ENCODE peak calls at places on chromosome 21, in four cellular contexts. M is fibroblast of lung, W is pancreas, B is IMR-90. Q is an unnamed sample.

GRCh38 chr21:43766734-43767497 is 9.2 kb downstream of the CSTB start:
- DNase-seq in M (no peak), B (no peak), W (no peak), Q (no peak)

GRCh38 chr21:38290809-38291208 is 34.0 kb downstream of the KCNJ15 start:
- DNase-seq in B (no peak), W (no peak), M (peak), Q (no peak)

GRCh38 chr21:37757631-37758376 is 158.5 kb downstream of the KCNJ6 start:
- DNase-seq in W (no peak), M (no peak), B (no peak), Q (no peak)

GRCh38 chr21:18030248-18030647 is 211.1 kb upstream of the C21orf91 start:
- DNase-seq in W (no peak), M (no peak), B (no peak), Q (no peak)

GRCh38 chr21:36860736-36861594 is 105.5 kb downstream of the HLCS start:
- DNase-seq in B (peak), M (peak), W (no peak), Q (no peak)

GRCh38 chr21:38350681-38351080 is 93.9 kb downstream of the KCNJ15 start:
- DNase-seq in B (no peak), M (no peak), W (no peak), Q (peak)

GRCh38 chr21:16992448-16992847 is 520.4 kb upstream of the CXADR start:
- DNase-seq in W (no peak), M (no peak), B (no peak), Q (no peak)

GRCh38 chr21:25896657-25897056 is 161.9 kb downstream of the GABPA start:
- DNase-seq in W (no peak), B (no peak), M (no peak), Q (no peak)

GRCh38 chr21:36859744-36860501 is 106.5 kb downstream of the HLCS start:
- DNase-seq in W (peak), B (peak), M (peak), Q (peak)

GRCh38 chr21:38621132-38621531 is 122.9 kb upstream of the ERG start:
- DNase-seq in B (no peak), W (no peak), M (no peak), Q (no peak)

GRCh38 chr21:35450830-35451229 is 401.7 kb upstream of the RUNX1 start:
- DNase-seq in B (no peak), W (no peak), M (no peak), Q (no peak)

GRCh38 chr21:38819719-38820147 is 14.0 kb downstream of the ETS2 start:
- DNase-seq in W (no peak), B (peak), M (peak), Q (peak)

GRCh38 chr21:42125571-42126544 is 54.7 kb downstream of the UMODL1 start:
- DNase-seq in B (peak), M (peak), W (peak), Q (no peak)

GRCh38 chr21:25283720-25284119 is 323.6 kb downstream of the MRPL39 start:
- DNase-seq in W (no peak), M (peak), B (peak), Q (no peak)

GRCh38 chr21:36076878-36077658 is 7.2 kb downstream of the CBR1 start:
- DNase-seq in M (no peak), B (no peak), W (no peak), Q (no peak)

GRCh38 chr21:27423906-27424595 is 457.2 kb upstream of the ADAMTS5 start:
- DNase-seq in B (peak), M (peak), W (no peak), Q (no peak)

GRCh38 chr21:27424601-27425000 is 457.7 kb upstream of the ADAMTS5 start:
- DNase-seq in W (no peak), M (no peak), B (peak), Q (no peak)

GRCh38 chr21:27425574-27425973 is 458.7 kb upstream of the ADAMTS5 start:
- DNase-seq in B (peak), M (peak), W (no peak), Q (no peak)

GRCh38 chr21:27425172-27425571 is 458.3 kb upstream of the ADAMTS5 start:
- DNase-seq in B (no peak), W (no peak), M (no peak), Q (no peak)

DNA sequence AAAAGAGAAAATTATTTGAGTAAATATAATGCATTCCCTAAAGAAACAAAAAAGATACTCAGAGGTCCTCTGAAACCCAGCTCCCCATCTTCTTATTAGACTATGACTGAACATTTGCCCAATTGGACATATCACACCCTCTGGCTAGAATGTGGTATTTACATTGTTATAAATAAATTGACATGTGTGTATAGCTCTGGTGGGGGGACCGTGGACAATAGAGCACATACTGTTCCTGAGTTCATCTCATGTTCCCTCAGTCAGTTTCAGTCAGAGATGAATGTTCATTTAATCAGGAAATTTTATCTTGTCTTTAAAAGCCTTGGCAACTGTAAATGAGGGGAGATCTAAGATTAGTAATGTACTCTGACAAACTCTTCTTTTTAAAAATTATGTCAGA is 459.3 kb upstream of the ADAMTS5 start:
- DNase-seq in B (no peak), W (no peak), M (no peak), Q (no peak)
- H3K27ac ChIP-seq in B (no peak), W (no peak), M (no peak), Q (no peak)

GRCh38 chr21:28423521-28423920 is 569.2 kb downstream of the LTN1 start:
- DNase-seq in M (peak), B (no peak), W (no peak), Q (no peak)
- TF ChIP-seq CTCF in M (no peak), B (no peak), W (no peak), Q (no peak)

GRCh38 chr21:32524010-32524719 is 61.2 kb downstream of the TCP10L start:
- DNase-seq in W (no peak), M (peak), B (peak), Q (no peak)

GRCh38 chr21:32523463-32523862 is 61.9 kb downstream of the TCP10L start:
- DNase-seq in W (no peak), M (no peak), B (no peak), Q (no peak)

GRCh38 chr21:32521736-32522360 is 63.5 kb downstream of the TCP10L start:
- DNase-seq in W (no peak), M (no peak), B (no peak), Q (no peak)

GRCh38 chr21:32519945-32520884 is 65.1 kb downstream of the TCP10L start:
- DNase-seq in B (no peak), M (no peak), W (no peak), Q (no peak)

DNA sequence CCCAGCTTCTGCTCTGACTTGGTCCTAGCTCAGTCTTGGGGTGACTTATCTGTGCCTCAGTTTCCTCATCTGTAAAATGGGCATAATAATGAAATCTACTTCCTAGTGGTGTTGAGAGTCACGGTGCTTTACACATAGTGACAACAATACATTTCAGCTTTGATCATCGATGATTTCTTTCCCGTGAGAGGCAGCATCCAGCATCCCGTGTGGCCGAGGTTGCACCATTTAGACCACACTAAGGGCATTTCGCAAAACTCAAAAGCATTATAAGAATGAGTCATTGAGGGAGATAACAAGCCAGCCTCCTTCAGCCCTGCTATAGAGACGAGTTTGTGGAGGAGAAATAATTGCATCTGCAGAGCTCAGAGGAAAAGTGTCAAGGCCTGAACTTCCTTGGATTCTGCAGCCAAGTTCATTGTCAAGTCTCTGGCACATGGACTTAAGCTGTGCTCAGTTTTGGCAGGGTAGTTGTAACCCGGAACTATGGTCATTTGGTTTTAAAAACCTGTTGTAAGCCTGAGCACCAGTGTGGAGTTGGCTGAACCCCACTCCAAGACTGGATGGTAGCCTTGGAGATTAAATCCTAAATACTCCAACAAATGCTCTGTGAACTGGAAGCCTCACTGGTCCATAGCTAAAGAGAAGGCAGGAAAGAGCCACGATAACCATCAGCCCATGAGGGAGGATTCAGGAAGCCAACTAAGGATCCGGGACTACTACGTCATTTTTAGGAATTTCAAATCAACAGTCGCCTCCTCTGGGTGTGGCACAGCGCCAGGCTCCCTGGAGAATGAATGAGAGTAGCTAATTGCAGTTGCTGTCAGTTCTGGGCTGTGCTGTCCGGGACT is 64.2 kb downstream of the TCP10L start:
- DNase-seq in W (peak), B (peak), M (peak), Q (peak)
- H3K27ac ChIP-seq in W (peak), B (peak), M (peak), Q (peak)

DNA sequence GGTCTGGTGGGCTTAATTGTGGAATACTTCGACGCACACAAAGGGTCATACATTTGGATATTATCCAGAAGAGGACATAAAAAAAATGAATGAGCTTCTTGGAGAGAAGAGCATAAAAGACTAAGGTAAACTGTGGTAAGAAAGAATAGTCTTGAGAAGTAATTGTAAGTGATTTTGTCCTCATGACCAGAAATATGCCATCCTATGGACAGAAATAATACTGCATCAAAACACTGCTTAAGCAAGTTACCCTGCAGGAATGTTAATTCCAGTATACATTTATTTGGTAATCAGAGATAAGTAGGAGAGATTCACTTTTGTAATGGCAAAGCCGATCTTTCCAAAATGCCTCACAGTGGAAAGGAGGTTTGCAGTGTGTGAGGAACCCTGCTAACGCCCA is 111.9 kb downstream of the NRIP1 start:
- DNase-seq in M (no peak), W (no peak), B (no peak), Q (no peak)
- TF ChIP-seq CTCF in M (no peak), W (no peak), B (peak), Q (no peak)

GRCh38 chr21:31335957-31336738 is 7.9 kb downstream of the TIAM1 start:
- DNase-seq in M (peak), B (peak), W (no peak), Q (no peak)

GRCh38 chr21:31337086-31337485 is 7.0 kb downstream of the TIAM1 start:
- DNase-seq in B (no peak), M (no peak), W (no peak), Q (no peak)

GRCh38 chr21:31337991-31338891 is 5.8 kb downstream of the TIAM1 start:
- DNase-seq in B (no peak), M (peak), W (no peak), Q (no peak)

GRCh38 chr21:31334648-31335121 is 9.4 kb downstream of the TIAM1 start:
- DNase-seq in W (no peak), M (peak), B (no peak), Q (no peak)

DNA sequence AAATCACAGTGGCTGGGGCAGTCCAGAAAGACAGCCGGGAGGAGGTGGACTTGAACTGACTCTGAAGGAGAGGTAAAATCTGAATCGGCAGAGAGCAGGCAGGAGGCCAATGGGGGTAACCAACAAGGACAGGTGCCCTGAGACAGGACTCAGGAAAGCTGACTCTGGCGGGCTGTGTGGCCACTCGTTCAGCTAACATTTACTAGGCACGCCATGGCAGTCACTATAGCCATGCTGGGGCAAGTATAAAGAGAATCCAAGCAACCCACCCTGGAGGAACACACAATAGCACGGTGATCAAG is 7.4 kb downstream of the TIAM1 start:
- DNase-seq in W (no peak), M (no peak), B (no peak), Q (no peak)
- H3K27ac ChIP-seq in W (no peak), M (no peak), B (no peak), Q (no peak)

DNA sequence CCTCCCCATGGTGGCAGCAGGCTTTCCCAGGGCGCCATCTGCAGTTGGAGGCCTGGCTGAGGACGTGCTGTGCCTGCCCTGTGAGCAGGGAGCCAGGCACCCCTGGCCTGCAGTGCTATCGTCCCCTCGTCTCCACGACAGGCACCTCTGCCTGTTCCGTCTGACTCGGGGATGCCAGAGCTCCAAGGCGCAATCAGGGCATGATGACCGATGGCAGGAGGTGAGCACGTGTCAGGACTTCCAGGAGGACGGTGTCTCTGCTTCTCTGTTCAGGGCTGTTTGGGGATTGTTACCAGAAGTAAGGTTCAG is 125.2 kb downstream of the PCBP3 start:
- DNase-seq in B (no peak), W (no peak), M (no peak), Q (no peak)
- TF ChIP-seq CTCF in B (peak), W (no peak), M (no peak), Q (no peak)

DNA sequence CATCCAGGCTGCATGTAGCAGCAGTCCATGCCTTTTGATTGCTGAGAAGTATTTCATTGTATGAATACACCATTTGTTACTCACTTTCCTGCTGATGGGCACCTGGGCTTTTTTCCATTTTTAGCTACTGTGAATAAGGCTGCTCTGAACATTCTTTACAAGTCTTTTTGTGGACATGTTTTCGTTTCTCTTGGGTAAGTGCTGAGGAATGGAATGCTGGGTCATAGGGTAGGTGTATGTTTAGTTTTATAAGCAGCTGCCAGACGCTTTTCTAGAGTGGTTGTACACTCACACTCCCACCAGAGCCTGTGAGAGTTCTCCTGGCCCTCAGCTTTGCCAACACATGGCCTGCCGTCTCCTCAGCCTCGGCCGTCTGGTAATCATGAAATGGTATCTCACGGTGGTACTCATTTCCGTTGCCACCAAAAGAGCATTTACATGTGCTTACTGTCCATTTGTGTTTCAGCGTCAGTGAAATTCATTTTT is 22.7 kb downstream of the SLX9 start:
- DNase-seq in W (no peak), M (peak), B (peak), Q (peak)
- H3K27ac ChIP-seq in W (no peak), M (peak), B (peak), Q (peak)

GRCh38 chr21:29298348-29299045 is at the start of gene BACH1:
- DNase-seq in B (peak), W (peak), M (peak), Q (peak)
- TF ChIP-seq CTCF in B (peak), W (no peak), M (no peak), Q (peak)

DNA sequence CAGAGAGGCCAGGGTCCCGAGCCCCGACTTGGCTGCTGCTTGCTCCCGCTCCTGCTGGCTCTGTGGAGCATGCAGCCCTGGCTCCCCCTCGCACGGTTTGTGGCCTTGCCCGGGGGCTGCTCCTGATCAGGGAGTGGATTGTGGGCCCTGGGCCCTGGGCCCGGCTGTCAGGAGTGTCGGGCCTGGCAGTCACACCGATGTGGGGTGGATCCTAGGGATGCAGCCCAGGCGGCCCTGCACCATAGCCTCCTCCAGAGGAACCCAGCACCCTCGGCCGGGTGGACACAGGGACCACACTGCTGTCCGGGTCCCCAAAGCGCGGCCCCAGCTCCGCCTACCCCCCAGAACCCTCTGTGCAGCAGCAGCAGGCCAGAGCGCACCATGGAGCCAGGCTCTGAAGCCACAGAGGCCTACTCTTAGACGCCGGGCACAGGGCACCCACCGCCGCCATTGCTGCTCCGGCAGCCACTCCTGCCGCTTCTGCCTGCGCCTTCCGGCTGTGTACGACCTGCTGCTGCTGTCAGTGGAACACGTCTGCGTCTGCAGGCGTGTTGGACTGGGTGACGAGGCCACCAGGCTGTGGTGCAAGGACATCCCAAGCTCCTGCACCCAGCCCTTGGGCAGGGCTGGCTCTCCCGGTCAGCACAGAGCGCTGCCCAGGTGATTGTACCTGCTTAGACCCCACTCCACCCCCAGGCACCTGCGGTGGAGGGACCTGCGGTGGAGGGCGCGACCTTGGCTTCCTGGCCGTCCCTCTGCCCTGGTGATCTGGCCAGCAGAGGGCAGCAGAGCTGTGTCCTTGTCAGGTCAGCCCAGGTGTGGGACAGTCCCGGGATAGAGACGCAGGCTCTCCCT is 9.6 kb downstream of the SLX9 start:
- DNase-seq in B (peak), W (peak), M (peak), Q (peak)
- H3K27ac ChIP-seq in B (no peak), W (no peak), M (no peak), Q (no peak)